ENCODE peak calls at places on chromosome 12, in eight cellular contexts. K, X, S, R, I, P, T and Y are unnamed samples.

GRCh38 chr12:77339610-77340009 is 274.2 kb upstream of the E2F7 start:
- DNase-seq in P (no peak), T (no peak), K (no peak), I (no peak), X (no peak), S (peak; percentile 3), R (no peak), Y (no peak)

GRCh38 chr12:6372403-6373003 is 2.9 kb downstream of the SCNN1A start:
- DNase-seq in K (peak; percentile 74), P (peak; percentile 45), S (peak; percentile 93), X (no peak), R (no peak), I (no peak), T (peak; percentile 86), Y (no peak)

GRCh38 chr12:34607520-34608195 is 585.4 kb downstream of the ALG10 start:
- DNase-seq in P (no peak), T (peak; percentile 35), I (no peak), S (no peak), K (no peak), R (no peak), X (no peak), Y (no peak)

GRCh38 chr12:58787021-58787760 is 133.1 kb downstream of the LRIG3 start:
- DNase-seq in R (no peak), X (no peak), T (no peak), S (no peak), K (no peak), P (no peak), I (no peak), Y (no peak)

GRCh38 chr12:120775862-120776552 is 50.4 kb downstream of the ACADS start:
- DNase-seq in I (no peak), R (no peak), K (no peak), X (no peak), P (no peak), S (peak; percentile 57), T (no peak), Y (no peak)

GRCh38 chr12:67651380-67651695 is 2.8 kb downstream of the DYRK2 start:
- DNase-seq in P (peak; percentile 30), X (no peak), I (no peak), S (peak; percentile 58), T (no peak), K (no peak), R (no peak), Y (no peak)

GRCh38 chr12:101780599-101780998 is 41.3 kb upstream of the SYCP3 start:
- DNase-seq in T (no peak), K (no peak), R (no peak), S (no peak), I (no peak), P (no peak), X (no peak), Y (no peak)

GRCh38 chr12:19988457-19988856 is 379.9 kb upstream of the PDE3A start:
- DNase-seq in T (no peak), S (peak; percentile 48), R (no peak), K (no peak), I (peak; percentile 35), P (no peak), X (no peak), Y (no peak)

GRCh38 chr12:98464155-98464554 is 51.2 kb upstream of the TMPO start:
- DNase-seq in X (no peak), I (no peak), R (no peak), T (no peak), K (no peak), S (peak; percentile 93), P (no peak), Y (no peak)

GRCh38 chr12:105676694-105677093 is 346.2 kb downstream of the C12orf75 start:
- DNase-seq in K (peak; percentile 28), S (no peak), X (no peak), T (peak; percentile 83), P (no peak), R (no peak), I (no peak), Y (no peak)

GRCh38 chr12:120234643-120235368 is 30.7 kb downstream of the PXN start:
- DNase-seq in R (no peak), X (no peak), S (peak; percentile 94), K (peak; percentile 79), T (peak; percentile 96), I (no peak), P (no peak), Y (no peak)

GRCh38 chr12:4353785-4354208 is 25.7 kb downstream of the FGF23 start:
- DNase-seq in I (no peak), X (peak; percentile 46), K (no peak), S (peak; percentile 3), P (peak; percentile 21), T (no peak), R (peak; percentile 66), Y (peak; percentile 20)

GRCh38 chr12:132838464-132839080 is 9.9 kb upstream of the GOLGA3 start:
- DNase-seq in R (no peak), P (no peak), T (no peak), I (no peak), S (no peak), K (no peak), X (no peak), Y (no peak)

GRCh38 chr12:60345442-60345841 is 749.6 kb downstream of the SLC16A7 start:
- DNase-seq in P (no peak), K (no peak), T (no peak), I (no peak), R (no peak), X (no peak), S (no peak), Y (no peak)

GRCh38 chr12:1881301-1881700 is 37.2 kb downstream of the CACNA2D4 start:
- DNase-seq in S (no peak), T (peak; percentile 68), I (no peak), P (no peak), X (no peak), K (no peak), R (no peak), Y (no peak)

GRCh38 chr12:89373772-89374572 is 21.7 kb upstream of the DUSP6 start:
- DNase-seq in R (no peak), S (peak; percentile 86), I (no peak), P (no peak), K (no peak), X (no peak), T (no peak), Y (no peak)

GRCh38 chr12:6827982-6828670 is at the start of gene P3H3:
- DNase-seq in R (no peak), K (no peak), P (no peak), I (peak; percentile 74), X (no peak), S (peak; percentile 63), T (peak; percentile 84), Y (no peak)

GRCh38 chr12:21860534-21860933 is 80.7 kb downstream of the ABCC9 start:
- DNase-seq in S (no peak), R (no peak), X (no peak), T (no peak), K (no peak), P (no peak), I (no peak), Y (no peak)

GRCh38 chr12:11732023-11732422 is 82.5 kb downstream of the ETV6 start:
- DNase-seq in T (no peak), S (no peak), I (no peak), P (peak; percentile 72), X (no peak), R (no peak), K (no peak), Y (no peak)

GRCh38 chr12:10184261-10184843 is 5.5 kb downstream of the TMEM52B start:
- DNase-seq in P (no peak), K (no peak), S (peak; percentile 69), X (no peak), T (no peak), R (no peak), I (no peak), Y (no peak)

GRCh38 chr12:3199551-3200031 is 122.4 kb downstream of the TSPAN9 start:
- DNase-seq in P (no peak), S (peak; percentile 50), X (no peak), T (no peak), K (no peak), I (peak; percentile 66), R (no peak), Y (no peak)
- H3K4me3 ChIP-seq in P (no peak overlapping the region), S (peak overlapping the region; percentile 74), X (no peak overlapping the region), T (peak overlapping the region; percentile 9), K (no peak overlapping the region), I (peak overlapping the region; percentile 36), R (no peak overlapping the region), Y (no peak overlapping the region)

GRCh38 chr12:53759261-53759660 is 7.5 kb upstream of the CISTR start:
- DNase-seq in S (no peak), T (no peak), X (no peak), P (no peak), R (no peak), I (no peak), K (no peak), Y (no peak)

GRCh38 chr12:53756300-53757094 is 4.7 kb upstream of the CISTR start:
- DNase-seq in T (no peak), P (no peak), I (no peak), X (no peak), K (no peak), R (no peak), S (no peak), Y (no peak)

GRCh38 chr12:53755451-53756290 is 3.9 kb upstream of the CISTR start:
- DNase-seq in X (no peak), K (no peak), I (no peak), P (no peak), R (no peak), S (no peak), T (no peak), Y (no peak)

GRCh38 chr12:53757095-53757770 is 5.5 kb upstream of the CISTR start:
- DNase-seq in R (peak; percentile 85), K (peak; percentile 77), T (peak; percentile 89), I (peak; percentile 65), S (peak; percentile 79), X (peak; percentile 74), P (peak; percentile 77), Y (peak; percentile 53)

GRCh38 chr12:53758081-53758769 is 6.4 kb upstream of the CISTR start:
- DNase-seq in I (no peak), R (no peak), X (no peak), P (no peak), T (no peak), K (no peak), S (no peak), Y (no peak)
- H3K4me1 ChIP-seq in I (peaks cover 2% of the 10 kb centered on the region), R (peaks cover 5% of the 10 kb centered on the region), X (peaks cover 9% of the 10 kb centered on the region), P (peaks cover 7% of the 10 kb centered on the region), T (no peaks in the 10 kb centered on the region), K (peaks cover 11% of the 10 kb centered on the region), S (no peaks in the 10 kb centered on the region), Y (peaks cover 7% of the 10 kb centered on the region)

DNA sequence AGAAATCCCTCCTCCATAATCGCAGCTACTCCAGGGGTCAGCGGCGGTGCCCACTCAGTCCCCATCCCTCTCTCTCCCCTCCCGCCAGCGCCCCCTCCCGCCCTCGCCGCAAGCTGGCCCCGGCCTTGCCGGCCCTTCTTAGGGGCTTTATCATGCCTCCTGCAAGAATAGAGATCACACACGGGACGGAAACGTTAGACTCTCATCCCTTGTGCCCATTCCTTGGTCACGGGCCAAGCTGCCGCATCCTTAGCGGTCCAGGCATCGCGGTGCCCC is 681 bp upstream of the COX14 start:
- DNase-seq in T (no peak), R (no peak), I (no peak), P (no peak), S (no peak), X (no peak), K (no peak), Y (no peak)
- H3K4me3 ChIP-seq in T (peak overlapping the region; percentile 45), R (peak overlapping the region; percentile 24), I (peak overlapping the region; percentile 1), P (peak overlapping the region; percentile 58), S (no peak overlapping the region), X (peak overlapping the region; percentile 66), K (no peak overlapping the region), Y (peak overlapping the region; percentile 48)

DNA sequence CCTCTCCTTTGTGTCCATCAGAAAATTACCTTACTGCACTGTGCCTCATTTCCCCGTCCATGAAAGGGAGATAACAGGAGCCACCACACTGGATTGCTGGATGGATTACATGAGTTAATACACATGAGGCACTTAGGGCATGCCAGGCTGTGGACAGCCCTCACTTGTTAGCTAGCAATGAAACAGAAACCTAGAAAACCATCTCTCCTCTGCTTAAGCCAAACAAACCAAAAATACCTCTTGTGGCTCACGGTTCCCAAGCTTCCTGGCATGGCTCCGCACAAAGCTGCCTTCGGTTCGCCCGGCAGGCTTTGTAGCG is 660 bp upstream of the HCFC2 start:
- DNase-seq in I (no peak), K (no peak), R (no peak), X (no peak), T (no peak), P (peak; percentile 64), S (no peak), Y (no peak)
- H3K4me1 ChIP-seq in I (peaks cover 6% of the 10 kb centered on the region), K (peaks cover 3% of the 10 kb centered on the region), R (peaks cover 7% of the 10 kb centered on the region), X (peaks cover 9% of the 10 kb centered on the region), T (peaks cover 11% of the 10 kb centered on the region), P (peaks cover 15% of the 10 kb centered on the region), S (peaks cover 8% of the 10 kb centered on the region), Y (peaks cover 3% of the 10 kb centered on the region)